ENCODE peak calls at places on chromosomes 2 and 18, in nine cellular contexts. R is lower lobe of right lung; A is Panc1; P is D721Med; S is neural progenitor cell; I is CD8-positive, alpha-beta T cell; U is esophagus squamous epithelium; X is endothelial cell; E is cardiac fibroblast. K is an unnamed sample.

GRCh38 chr2:100629309-100629708 is 66.5 kb downstream of the PDCL3 start:
- DNase-seq in I (no peak), R (no peak), P (no peak), A (no peak), E (no peak), U (no peak), X (no peak), S (no peak), K (no peak)

GRCh38 chr2:241855245-241855887 is 3.3 kb downstream of the PDCD1 start:
- DNase-seq in P (no peak), R (peak), X (no peak), U (no peak), S (no peak), E (no peak), A (no peak), I (no peak), K (no peak)

GRCh38 chr2:38160517-38160916 is 84.6 kb upstream of the CYP1B1 start:
- DNase-seq in A (no peak), E (no peak), U (no peak), S (no peak), X (no peak), R (no peak), I (no peak), P (no peak), K (no peak)

GRCh38 chr2:159093496-159093895 is 125.1 kb downstream of the TANC1 start:
- DNase-seq in X (no peak), E (no peak), P (no peak), I (no peak), U (no peak), S (no peak), R (no peak), A (no peak), K (no peak)

GRCh38 chr18:1020731-1021344 is 116.2 kb downstream of the ADCYAP1 start:
- DNase-seq in A (no peak), X (no peak), E (no peak), P (no peak), R (no peak), I (no peak), U (no peak), S (no peak), K (no peak)

GRCh38 chr2:54594048-54594447 is 129.4 kb upstream of the EML6 start:
- DNase-seq in U (no peak), R (no peak), E (no peak), I (no peak), A (no peak), P (no peak), S (no peak), X (no peak), K (no peak)

GRCh38 chr2:152879275-152879674 is 160.9 kb downstream of the ARL6IP6 start:
- DNase-seq in I (no peak), E (no peak), U (no peak), S (no peak), A (no peak), X (no peak), R (no peak), P (no peak), K (no peak)

GRCh38 chr2:61582191-61582590 is 44.0 kb upstream of the XPO1 start:
- DNase-seq in U (no peak), R (no peak), A (no peak), S (peak), P (no peak), I (no peak), X (no peak), E (no peak), K (no peak)

GRCh38 chr2:11583203-11583752 is 49.4 kb downstream of the GREB1 start:
- DNase-seq in U (no peak), A (no peak), X (no peak), E (no peak), S (peak), P (no peak), R (no peak), I (no peak), K (no peak)

GRCh38 chr2:82120120-82120519 is 1815.6 kb upstream of the LRRTM1 start:
- DNase-seq in A (no peak), U (no peak), P (no peak), I (no peak), R (no peak), S (peak), X (no peak), E (no peak), K (no peak)

GRCh38 chr2:111201214-111201613 is 80.5 kb downstream of the BCL2L11 start:
- DNase-seq in S (no peak), I (no peak), P (no peak), E (no peak), X (no peak), R (no peak), A (no peak), U (no peak), K (no peak)

GRCh38 chr2:190344275-190344827 is 962 bp downstream of the INPP1 start:
- DNase-seq in R (no peak), P (no peak), S (no peak), I (no peak), E (peak), X (no peak), A (peak), U (no peak), K (no peak)

GRCh38 chr2:151614606-151615306 is 119.5 kb downstream of the NEB start:
- DNase-seq in A (no peak), E (no peak), I (no peak), X (no peak), P (no peak), R (no peak), U (no peak), S (no peak), K (no peak)

GRCh38 chr2:168143813-168144212 is 103.6 kb downstream of the STK39 start:
- DNase-seq in A (no peak), P (no peak), U (no peak), I (no peak), E (no peak), S (no peak), R (no peak), X (no peak), K (no peak)

GRCh38 chr2:168138911-168139310 is 108.5 kb downstream of the STK39 start:
- DNase-seq in X (no peak), S (peak), I (no peak), R (no peak), A (no peak), U (no peak), E (no peak), P (no peak), K (no peak)

GRCh38 chr2:168138369-168138768 is 109.0 kb downstream of the STK39 start:
- DNase-seq in S (peak), I (no peak), P (no peak), A (no peak), E (peak), U (no peak), R (no peak), X (no peak), K (no peak)

GRCh38 chr2:168139791-168140190 is 107.6 kb downstream of the STK39 start:
- DNase-seq in S (no peak), X (no peak), A (no peak), P (no peak), U (no peak), R (no peak), I (no peak), E (no peak), K (no peak)

GRCh38 chr2:168140892-168141291 is 106.5 kb downstream of the STK39 start:
- DNase-seq in R (no peak), E (no peak), X (no peak), A (no peak), P (no peak), S (no peak), I (no peak), U (no peak), K (no peak)
- TF ChIP-seq CTCF in R (no peak), E (no peak), X (no peak), A (no peak), P (no peak), S (no peak), I (no peak), U (no peak), K (no peak)

DNA sequence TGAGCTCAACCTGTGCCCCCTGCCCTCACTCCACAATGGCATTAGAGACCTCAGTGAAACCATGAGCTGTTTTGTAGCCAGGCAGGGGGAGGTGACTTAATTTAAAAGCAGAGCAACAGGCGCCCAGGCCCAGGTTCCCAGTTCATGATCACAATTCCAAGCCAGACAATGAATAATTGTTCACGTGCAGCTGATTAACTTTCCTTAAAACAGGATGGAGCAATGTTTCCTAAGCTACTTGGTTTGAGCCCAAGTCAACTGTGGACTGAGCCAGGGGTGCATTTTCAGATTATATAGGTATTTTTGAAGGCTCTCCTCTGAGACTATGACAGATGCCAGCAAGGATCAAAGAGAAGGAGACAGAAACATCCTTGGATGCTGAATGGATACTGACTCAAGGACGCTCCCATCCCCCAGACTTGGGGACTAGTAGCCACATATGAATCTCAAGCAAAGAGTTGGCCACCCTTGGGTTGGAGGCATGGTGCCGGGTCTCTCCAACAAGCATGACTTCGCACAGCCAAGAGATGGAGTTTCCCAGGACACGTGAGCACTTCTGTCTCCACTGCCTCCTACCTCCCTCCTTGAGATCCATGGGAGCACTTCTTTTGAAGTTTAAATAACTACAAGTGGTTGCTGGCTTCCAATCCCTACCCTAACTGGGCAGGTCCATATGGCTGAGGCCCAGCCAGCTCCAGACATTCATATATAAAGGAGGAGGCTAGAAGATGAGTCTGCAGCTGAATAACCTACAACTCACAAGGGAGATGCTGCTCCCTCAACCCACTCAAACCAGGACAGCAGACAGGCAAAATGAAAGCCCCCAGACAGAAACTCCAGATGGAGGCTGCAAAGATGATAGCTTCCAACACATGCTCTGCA is 12.7 kb downstream of the SMAD7 start:
- DNase-seq in S (no peak), A (no peak), U (no peak), X (no peak), R (no peak), I (no peak), P (no peak), E (no peak), K (no peak)
- TF ChIP-seq CTCF in S (no peak), A (no peak), U (no peak), X (no peak), R (no peak), I (no peak), P (no peak), E (no peak), K (peak)

GRCh38 chr2:66251520-66251919 is 183.4 kb upstream of the MEIS1 start:
- DNase-seq in I (no peak), A (no peak), U (no peak), E (no peak), S (no peak), X (no peak), P (no peak), R (no peak), K (no peak)

GRCh38 chr2:66252002-66252545 is 182.9 kb upstream of the MEIS1 start:
- DNase-seq in E (no peak), A (no peak), U (no peak), X (no peak), R (no peak), S (no peak), P (no peak), I (no peak), K (no peak)

GRCh38 chr2:66255136-66255535 is 179.8 kb upstream of the MEIS1 start:
- DNase-seq in A (no peak), I (no peak), X (no peak), P (no peak), S (no peak), R (no peak), E (no peak), U (no peak), K (no peak)

GRCh38 chr2:66255871-66256270 is 179.1 kb upstream of the MEIS1 start:
- DNase-seq in R (no peak), S (no peak), P (no peak), X (no peak), I (no peak), A (no peak), E (no peak), U (no peak), K (no peak)
- TF ChIP-seq CTCF in R (no peak), S (no peak), P (no peak), X (no peak), I (no peak), A (no peak), E (no peak), U (no peak), K (no peak)

DNA sequence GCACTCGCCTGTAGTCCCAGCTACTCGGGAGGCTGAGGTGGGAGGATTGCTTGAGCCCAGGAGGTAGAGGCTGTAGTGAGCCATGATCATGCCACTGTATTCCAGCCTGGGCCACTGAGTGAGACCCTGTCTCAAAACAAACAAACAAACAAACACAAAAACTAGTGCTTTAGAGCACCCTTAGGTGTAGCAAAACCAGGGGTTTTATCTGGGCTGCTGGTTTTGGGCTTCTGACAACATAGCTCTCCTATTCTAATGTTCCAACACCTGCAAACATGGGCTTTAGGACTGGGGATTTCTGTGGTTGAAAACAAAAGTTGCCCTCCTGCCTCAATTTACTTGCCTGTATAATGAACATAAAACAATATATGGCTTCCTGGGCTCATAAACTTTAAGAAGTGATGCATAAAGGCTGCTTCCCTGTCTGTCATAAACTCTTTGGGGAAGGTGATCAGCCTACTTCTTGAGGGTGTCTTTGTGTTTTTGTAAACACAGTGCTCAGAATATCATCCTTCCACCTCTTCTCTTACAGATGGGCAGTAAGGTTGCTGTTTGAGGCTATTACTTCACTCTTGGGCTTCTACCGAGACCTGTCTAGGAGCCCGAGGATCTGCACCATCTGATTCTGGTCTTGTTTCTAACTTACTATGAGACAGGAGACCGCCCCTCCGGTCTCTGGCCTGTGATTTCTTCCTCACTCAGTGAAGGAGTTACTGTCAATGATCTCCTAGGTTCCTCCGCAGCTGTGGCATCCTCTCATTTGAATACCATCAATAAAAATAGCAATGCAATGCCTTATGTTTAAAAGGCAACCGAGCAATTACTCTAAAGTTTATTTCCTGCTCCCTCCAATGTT is 246.5 kb downstream of the MYCN start:
- DNase-seq in X (no peak), P (no peak), A (no peak), U (no peak), I (no peak), E (no peak), R (no peak), S (no peak), K (no peak)
- TF ChIP-seq CTCF in X (no peak), P (no peak), A (no peak), U (no peak), I (no peak), E (no peak), R (no peak), S (no peak), K (no peak)

DNA sequence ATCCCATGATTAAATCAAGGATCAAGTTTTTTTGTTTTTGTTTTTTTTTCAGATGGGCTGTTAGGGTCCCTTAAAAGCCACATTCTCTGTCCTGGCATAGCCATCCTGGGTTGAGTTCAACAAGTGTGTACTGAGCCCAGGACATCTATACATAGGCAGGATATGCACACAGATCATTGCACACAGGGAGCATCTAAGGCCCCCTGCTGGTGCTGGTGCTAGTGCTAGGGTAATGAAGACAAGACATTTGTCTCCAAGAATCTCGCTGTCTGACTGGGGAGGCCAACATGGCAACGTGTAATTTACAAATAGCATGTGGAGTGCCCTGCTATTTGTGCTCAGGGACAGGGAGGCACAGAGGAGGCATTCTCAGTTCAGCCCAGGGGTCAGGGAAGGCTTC is 124.5 kb downstream of the VAPA start:
- DNase-seq in A (no peak), R (no peak), I (no peak), X (no peak), S (no peak), U (no peak), E (no peak), P (no peak), K (no peak)
- TF ChIP-seq CTCF in A (no peak), R (no peak), I (no peak), X (no peak), S (no peak), U (no peak), E (no peak), P (no peak), K (no peak)

GRCh38 chr2:84970956-84971798 is at the start of gene KCMF1:
- DNase-seq in R (peak), A (no peak), X (peak), I (peak), E (peak), S (peak), U (no peak), P (peak), K (peak)

GRCh38 chr2:84970266-84970955 is 550 bp upstream of the KCMF1 start:
- DNase-seq in S (peak), E (peak), P (peak), I (peak), U (peak), R (peak), X (peak), A (no peak), K (peak)

GRCh38 chr2:84969511-84970265 is 1.3 kb upstream of the KCMF1 start:
- DNase-seq in X (peak), U (no peak), P (no peak), S (peak), R (no peak), E (peak), I (peak), A (no peak), K (no peak)

DNA sequence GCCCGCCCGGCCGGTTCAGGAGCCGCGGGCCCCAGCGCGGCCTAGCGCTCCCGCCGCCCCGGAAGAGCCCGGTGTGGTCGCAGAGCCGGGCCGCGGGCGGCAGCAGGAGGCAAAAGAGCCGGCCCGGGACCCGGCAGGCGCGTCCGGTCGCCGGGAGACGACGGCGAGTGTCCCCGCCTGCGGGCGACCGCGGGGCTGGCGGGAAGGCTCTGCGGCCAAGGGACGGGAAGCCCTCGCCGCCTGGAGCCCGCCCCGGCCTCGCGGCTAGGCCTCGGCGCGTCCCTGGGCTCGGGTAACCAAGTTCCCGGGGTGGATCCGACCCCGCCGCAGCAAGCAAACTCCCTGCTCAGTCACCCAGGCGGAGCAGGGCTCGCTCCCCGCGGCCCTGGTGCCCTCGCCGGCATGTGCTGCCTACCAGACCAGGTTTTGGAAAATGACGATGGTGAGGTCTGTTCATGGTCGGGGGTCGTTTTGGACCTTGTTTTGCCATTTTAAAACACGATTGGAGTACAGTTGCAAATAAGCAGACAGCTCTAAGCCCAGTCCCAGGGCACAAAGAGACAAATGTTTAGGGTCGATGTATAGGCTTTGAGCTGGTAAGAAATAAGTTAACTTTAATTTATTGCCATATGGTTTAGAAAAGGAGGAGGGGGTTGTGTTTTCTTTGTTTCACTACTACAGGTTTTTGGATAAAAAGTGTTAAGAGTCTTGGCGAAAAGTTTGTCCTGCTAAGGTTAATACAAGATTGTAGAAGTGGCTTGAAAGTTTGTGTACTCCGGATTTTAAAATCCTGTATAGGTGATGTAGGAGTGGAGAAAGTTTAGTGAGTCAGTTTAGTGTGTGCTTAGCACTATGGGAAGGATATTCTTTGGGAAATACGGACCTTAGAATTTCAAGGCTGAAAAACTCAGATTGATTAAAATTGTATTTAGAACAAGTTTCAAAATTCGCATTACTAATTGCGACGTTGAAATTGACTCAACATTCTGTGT is 1.1 kb downstream of the KCMF1 start:
- DNase-seq in E (peak), X (peak), U (no peak), A (no peak), I (peak), P (no peak), S (peak), R (peak), K (peak)
- TF ChIP-seq CTCF in E (no peak), X (no peak), U (no peak), A (no peak), I (no peak), P (no peak), S (no peak), R (no peak), K (no peak)

GRCh38 chr2:147696426-147696825 is 148.4 kb upstream of the ACVR2A start:
- DNase-seq in S (no peak), R (no peak), X (no peak), I (no peak), A (no peak), E (no peak), P (no peak), U (no peak), K (no peak)
- TF ChIP-seq CTCF in S (no peak), R (no peak), X (no peak), I (no peak), A (no peak), E (no peak), P (no peak), U (no peak), K (no peak)

K was measured in type B pancreatic cell.